ENCODE peak calls at places on chromosomes 1 and 21, in four cellular contexts. R is H9, B is mesenchymal stem cell, F is neuronal stem cell. H is an unnamed sample.

GRCh38 chr1:2789986-2790581 is 11.4 kb downstream of the TTC34 start:
- DNase-seq in R (no peak), B (no peak), F (no peak), H (no peak)

GRCh38 chr1:98975113-98975512 is 29.5 kb downstream of the PLPPR5 start:
- DNase-seq in R (no peak), B (no peak), F (no peak), H (no peak)

GRCh38 chr1:216047821-216048220 is 375.4 kb downstream of the USH2A start:
- DNase-seq in R (no peak), B (no peak), F (no peak), H (no peak)

GRCh38 chr1:21337931-21338567 is 47.8 kb upstream of the ECE1 start:
- DNase-seq in R (no peak), B (peak; percentile 93), F (no peak), H (no peak)

GRCh38 chr1:23718482-23718881 is 24.8 kb upstream of the ELOA start:
- DNase-seq in R (peak; percentile 85), B (peak; percentile 76), F (peak; percentile 48), H (peak; percentile 32)

GRCh38 chr21:31509108-31510017 is 150.1 kb upstream of the SOD1 start:
- DNase-seq in R (peak; percentile 78), B (peak; percentile 32), F (no peak), H (peak; percentile 68)

GRCh38 chr1:206882555-206882954 is 14.7 kb upstream of the IL24 start:
- DNase-seq in R (no peak), B (no peak), F (no peak), H (no peak)

GRCh38 chr1:29875557-29876028 is 639.3 kb downstream of the PTPRU start:
- DNase-seq in R (no peak), B (no peak), F (no peak), H (no peak)

GRCh38 chr1:205387845-205388244 is 31.1 kb upstream of the KLHDC8A start:
- DNase-seq in R (no peak), B (no peak), F (no peak), H (no peak)

GRCh38 chr1:78104322-78104721 is 58.6 kb downstream of the GIPC2 start:
- DNase-seq in R (no peak), B (no peak), F (no peak), H (no peak)

GRCh38 chr1:70003509-70003908 is 201.9 kb downstream of the LRRC40 start:
- DNase-seq in R (no peak), B (no peak), F (no peak), H (peak; percentile 24)

GRCh38 chr1:92544756-92545165 is 58.0 kb upstream of the GFI1 start:
- DNase-seq in R (no peak), B (no peak), F (no peak), H (no peak)

GRCh38 chr1:26375081-26375480 is 2.5 kb upstream of the ZNF683 start:
- DNase-seq in R (no peak), B (no peak), F (no peak), H (no peak)

GRCh38 chr1:152707860-152708259 is at the start of gene LCE4A:
- DNase-seq in R (no peak), B (no peak), F (no peak), H (no peak)

GRCh38 chr1:170695955-170696590 is 32.1 kb downstream of the PRRX1 start:
- DNase-seq in R (no peak), B (no peak), F (no peak), H (no peak)

GRCh38 chr1:36643391-36644270 is 160.9 kb upstream of the CSF3R start:
- DNase-seq in R (no peak), B (no peak), F (no peak), H (no peak)

GRCh38 chr21:44337941-44338895 is 972 bp downstream of the CFAP410 start:
- DNase-seq in R (peak; percentile 90), B (peak; percentile 78), F (peak; percentile 53), H (peak; percentile 35)

GRCh38 chr1:97144527-97144926 is 422.9 kb downstream of the PTBP2 start:
- DNase-seq in R (no peak), B (peak; percentile 39), F (no peak), H (no peak)

GRCh38 chr1:202848191-202848542 is 37.4 kb downstream of the PCAT6 start:
- DNase-seq in R (no peak), B (no peak), F (no peak), H (peak; percentile 14)

GRCh38 chr1:50060279-50060678 is 36.5 kb upstream of the AGBL4 start:
- DNase-seq in R (no peak), B (no peak), F (no peak), H (peak; percentile 25)

GRCh38 chr1:61741682-61742619 is at the start of gene PATJ:
- DNase-seq in R (peak; percentile 92), B (no peak), F (peak; percentile 27), H (peak; percentile 30)

GRCh38 chr1:226702318-226702956 is 36.6 kb downstream of the ITPKB start:
- DNase-seq in R (no peak), B (peak; percentile 49), F (no peak), H (no peak)
- H2BK12ac ChIP-seq in R (no peak overlapping the region), B (peak overlapping the region; percentile 44), F (no peak overlapping the region), H (no peak overlapping the region)

DNA sequence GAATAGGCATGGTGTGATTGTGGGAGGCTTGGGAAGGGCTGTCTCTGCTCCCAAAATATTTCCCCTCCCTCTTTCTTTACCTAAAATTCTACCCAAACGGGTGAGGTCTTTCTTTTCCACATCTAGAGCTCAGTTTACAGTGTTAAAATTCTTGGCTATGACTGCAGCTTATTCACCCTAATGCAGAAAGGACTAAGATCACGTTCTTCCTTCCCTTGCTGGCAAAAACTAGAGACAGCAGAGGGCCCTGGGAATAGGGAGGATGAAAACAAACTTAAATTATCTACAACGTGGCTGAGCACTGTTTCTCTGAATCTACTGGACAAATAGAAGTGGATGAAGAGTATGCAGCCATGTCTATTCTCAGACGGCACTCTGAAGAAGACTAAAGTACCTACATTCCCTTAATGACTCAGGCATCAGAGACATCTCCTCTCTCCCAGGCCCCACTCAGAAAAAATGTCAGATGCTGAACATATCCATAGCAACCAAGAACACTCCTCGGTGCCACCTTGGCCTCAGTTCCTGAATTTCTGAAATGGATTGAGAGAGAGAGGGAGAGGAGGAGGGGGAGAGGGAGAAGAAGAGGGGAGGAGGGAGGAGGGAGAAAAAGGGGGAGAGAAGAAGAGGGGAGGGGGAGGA is 16.1 kb upstream of the OVAAL start:
- DNase-seq in R (no peak), B (no peak), F (no peak), H (no peak)
- H4K91ac ChIP-seq in R (no peak overlapping the region), B (no peak overlapping the region), F (no peak overlapping the region), H (no peak overlapping the region)

GRCh38 chr1:218499911-218500310 is 154.8 kb downstream of the TGFB2 start:
- DNase-seq in R (peak; percentile 27), B (no peak), F (no peak), H (no peak)
- H3K18ac ChIP-seq in R (no peak overlapping the region), B (peak overlapping the region; percentile 40), F (no peak overlapping the region), H (no peak overlapping the region)

GRCh38 chr1:20167126-20167525 is 18.8 kb upstream of the UBXN10 start:
- DNase-seq in R (no peak), B (no peak), F (no peak), H (no peak)
- H2BK12ac ChIP-seq in R (no peak overlapping the region), B (no peak overlapping the region), F (no peak overlapping the region), H (no peak overlapping the region)

GRCh38 chr1:117271129-117271528 is 60.4 kb upstream of the VTCN1 start:
- DNase-seq in R (no peak), B (no peak), F (no peak), H (no peak)
- H4K91ac ChIP-seq in R (no peak overlapping the region), B (no peak overlapping the region), F (no peak overlapping the region), H (peak overlapping the region; percentile 95)

GRCh38 chr1:192879416-192879815 is 70.6 kb downstream of the RGS2 start:
- DNase-seq in R (no peak), B (peak; percentile 65), F (no peak), H (peak; percentile 7)
- H3K18ac ChIP-seq in R (no peak overlapping the region), B (no peak overlapping the region), F (no peak overlapping the region), H (no peak overlapping the region)

GRCh38 chr1:241424480-241424971 is 67.5 kb upstream of the RGS7 start:
- DNase-seq in R (no peak), B (no peak), F (no peak), H (no peak)
- H2BK12ac ChIP-seq in R (no peak overlapping the region), B (no peak overlapping the region), F (no peak overlapping the region), H (no peak overlapping the region)

GRCh38 chr1:109819365-109819764 is 55.6 kb upstream of the EPS8L3 start:
- DNase-seq in R (peak; percentile 18), B (no peak), F (no peak), H (no peak)
- H4K91ac ChIP-seq in R (no peak overlapping the region), B (peak overlapping the region; percentile 40), F (no peak overlapping the region), H (no peak overlapping the region)

GRCh38 chr1:8059161-8059622 is 33.1 kb upstream of the ERRFI1 start:
- DNase-seq in R (no peak), B (peak; percentile 75), F (no peak), H (peak; percentile 54)
- H3K18ac ChIP-seq in R (no peak overlapping the region), B (no peak overlapping the region), F (no peak overlapping the region), H (no peak overlapping the region)

DNA sequence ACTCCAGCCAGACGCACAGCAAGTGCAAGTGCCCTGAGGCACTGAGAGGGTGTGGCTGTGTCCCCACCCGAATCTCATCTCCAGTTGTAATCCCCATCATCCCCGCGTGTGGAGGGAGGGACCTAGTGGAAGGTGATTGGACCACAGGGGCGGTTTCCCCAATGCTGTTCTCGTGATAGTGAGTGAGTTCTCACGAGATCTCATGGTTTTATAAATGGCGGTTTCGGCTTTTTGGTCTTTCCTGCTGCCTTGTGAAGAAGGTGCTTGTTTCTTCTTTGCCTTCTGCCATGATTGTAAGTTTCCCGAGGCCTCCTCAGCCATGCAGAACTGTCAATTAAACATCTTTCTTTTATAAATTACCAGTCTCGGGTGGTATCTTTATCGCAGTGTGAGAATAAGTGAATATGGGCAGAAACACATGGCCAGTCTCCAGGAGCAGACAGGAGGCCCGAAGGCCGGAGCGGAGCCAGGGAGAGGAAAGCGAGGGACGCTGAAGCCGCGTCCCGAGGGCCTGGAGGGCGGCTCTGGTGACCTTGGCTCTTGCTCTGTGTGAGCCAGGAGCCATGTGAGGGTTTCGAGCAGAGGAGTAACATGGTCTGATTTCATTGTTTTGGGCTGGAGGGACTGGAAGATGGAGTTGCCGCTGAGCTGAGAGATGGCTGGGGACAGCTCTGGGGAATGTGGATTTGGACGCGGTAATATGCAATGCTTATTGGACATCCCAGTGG is 76.0 kb upstream of the C1orf174 start:
- DNase-seq in R (no peak), B (no peak), F (no peak), H (no peak)
- H2BK12ac ChIP-seq in R (no peak overlapping the region), B (no peak overlapping the region), F (no peak overlapping the region), H (no peak overlapping the region)

H was measured in trophoblast cell.